ENCODE peak calls at places on chromosomes 5 and 9, in nine cellular contexts. L is PC-3, B is A673, N is HFF-Myc, V is HS-5, S is LoVo, J is GM12865, I is iris pigment epithelial cell, Q is ELR. W is an unnamed sample.

GRCh38 chr9:33155393-33155792 is 11.7 kb downstream of the B4GALT1 start:
- DNase-seq in V (no peak), I (peak), B (no peak), S (no peak), L (peak), Q (no peak), J (no peak), N (no peak), W (no peak)

GRCh38 chr9:35691325-35691631 is 1.6 kb upstream of the TPM2 start:
- DNase-seq in J (no peak), Q (no peak), I (no peak), L (peak), V (no peak), S (no peak), B (no peak), N (no peak), W (no peak)

GRCh38 chr9:129023036-129023907 is 4.9 kb downstream of the SH3GLB2 start:
- DNase-seq in Q (peak), V (no peak), L (no peak), N (peak), I (peak), J (no peak), B (no peak), S (no peak), W (peak)

GRCh38 chr9:111481885-111482636 is 2.1 kb downstream of the ECPAS start:
- DNase-seq in V (peak), Q (peak), S (no peak), J (no peak), I (peak), B (peak), L (peak), N (peak), W (no peak)

GRCh38 chr5:95600557-95600956 is 19.3 kb upstream of the GPR150 start:
- DNase-seq in I (peak), J (no peak), S (no peak), V (no peak), N (no peak), Q (no peak), B (no peak), L (no peak), W (no peak)

GRCh38 chr9:121261107-121261460 is 6.9 kb upstream of the GSN start:
- DNase-seq in Q (peak), N (no peak), B (peak), L (no peak), J (no peak), V (no peak), S (no peak), I (no peak), W (no peak)

GRCh38 chr5:111758284-111758628 is 1.3 kb upstream of the NREP start:
- DNase-seq in L (no peak), S (no peak), J (no peak), I (no peak), B (no peak), N (no peak), V (no peak), Q (no peak), W (no peak)

GRCh38 chr9:3385871-3386270 is 139.9 kb downstream of the RFX3 start:
- DNase-seq in I (peak), N (no peak), B (no peak), V (no peak), Q (peak), S (no peak), L (no peak), J (peak), W (no peak)

GRCh38 chr9:89750117-89750551 is 145.3 kb downstream of the GADD45G start:
- DNase-seq in Q (no peak), S (no peak), B (no peak), J (no peak), V (no peak), L (no peak), N (no peak), I (no peak), W (peak)

GRCh38 chr5:124297826-124298225 is 448.6 kb downstream of the ZNF608 start:
- DNase-seq in B (no peak), S (no peak), I (no peak), V (no peak), L (no peak), Q (no peak), J (no peak), N (no peak), W (no peak)

GRCh38 chr5:35902032-35902681 is 36.3 kb downstream of the CAPSL start:
- DNase-seq in Q (peak), N (no peak), S (no peak), V (no peak), J (peak), I (peak), B (no peak), L (no peak), W (no peak)

GRCh38 chr5:99814311-99815063 is 720.7 kb upstream of the FAM174A start:
- DNase-seq in I (no peak), Q (no peak), B (no peak), V (no peak), S (no peak), L (peak), N (no peak), J (no peak), W (no peak)

GRCh38 chr5:93088566-93088965 is 492.5 kb downstream of the NR2F1-AS1 start:
- DNase-seq in J (no peak), Q (no peak), B (no peak), N (no peak), S (no peak), V (no peak), L (no peak), I (no peak), W (no peak)

GRCh38 chr9:124873664-124874063 is 11.7 kb downstream of the ARPC5L start:
- DNase-seq in J (no peak), V (no peak), Q (no peak), L (no peak), S (no peak), N (no peak), I (no peak), B (no peak), W (no peak)

GRCh38 chr9:93676310-93677054 is 100.1 kb downstream of the PHF2 start:
- DNase-seq in J (no peak), I (no peak), B (no peak), S (no peak), N (no peak), L (no peak), V (no peak), Q (no peak), W (peak)

GRCh38 chr9:75964431-75964830 is 74.0 kb downstream of the PCSK5 start:
- DNase-seq in I (peak), J (no peak), Q (no peak), S (peak), L (peak), V (no peak), N (no peak), B (no peak), W (no peak)

GRCh38 chr5:98771389-98772109 is 1.9 kb upstream of the RGMB start:
- DNase-seq in N (peak), L (peak), B (peak), Q (peak), I (peak), J (peak), V (peak), S (peak), W (peak)

GRCh38 chr5:41794478-41794877 is 75.7 kb downstream of the OXCT1 start:
- DNase-seq in S (no peak), V (peak), J (no peak), L (peak), Q (peak), B (peak), N (peak), I (peak), W (no peak)

GRCh38 chr5:143261748-143262392 is 141.6 kb downstream of the NR3C1 start:
- DNase-seq in Q (peak), I (peak), S (no peak), J (no peak), V (no peak), N (no peak), L (peak), B (no peak), W (no peak)

GRCh38 chr9:16628421-16628820 is 242.0 kb downstream of the BNC2 start:
- DNase-seq in L (no peak), V (no peak), S (no peak), N (no peak), J (no peak), I (no peak), B (no peak), Q (peak), W (no peak)

GRCh38 chr9:137759649-137760321 is 117.8 kb upstream of the CACNA1B start:
- DNase-seq in S (no peak), V (no peak), B (peak), Q (no peak), L (no peak), N (no peak), I (no peak), J (peak), W (no peak)

GRCh38 chr5:123088031-123088805 is 823 bp upstream of the PRDM6 start:
- DNase-seq in B (no peak), Q (no peak), I (no peak), N (no peak), J (no peak), L (no peak), V (no peak), S (no peak), W (no peak)

GRCh38 chr5:57503433-57503832 is 20.8 kb upstream of the ACTBL2 start:
- DNase-seq in J (no peak), V (no peak), L (no peak), Q (no peak), B (no peak), S (no peak), I (peak), N (no peak), W (peak)

GRCh38 chr9:76463211-76463610 is 4.2 kb downstream of the GCNT1 start:
- DNase-seq in L (no peak), S (no peak), I (no peak), B (no peak), J (peak), V (no peak), N (no peak), Q (no peak), W (no peak)

GRCh38 chr5:25028994-25029393 is 384.2 kb upstream of the CDH10 start:
- DNase-seq in V (no peak), I (peak), B (peak), L (no peak), Q (no peak), J (no peak), S (no peak), N (no peak), W (peak)

GRCh38 chr9:123070210-123070609 is 36.7 kb downstream of the GPR21 start:
- DNase-seq in V (no peak), I (no peak), Q (no peak), J (no peak), L (no peak), B (no peak), N (no peak), S (no peak), W (no peak)

GRCh38 chr9:128396970-128397613 is 23.6 kb upstream of the CERCAM start:
- DNase-seq in B (no peak), V (no peak), S (no peak), I (no peak), Q (no peak), L (no peak), J (no peak), N (no peak), W (peak)

W was measured in testis.